ENCODE peak calls at places on chromosome 17, in four cellular contexts. T is fibroblast of lung, U is neural progenitor cell, A is K562. E is an unnamed sample.

GRCh38 chr17:20156196-20157077 is 147.3 kb downstream of the SPECC1 start:
- DNase-seq in U (peak; percentile 80), T (peak; percentile 49), A (peak; percentile 48), E (no peak)

GRCh38 chr17:59485018-59485417 is 80.4 kb upstream of the DHX40 start:
- DNase-seq in A (no peak), T (no peak), U (no peak), E (no peak)

GRCh38 chr17:21535686-21536085 is 156.6 kb upstream of the KCNJ18 start:
- DNase-seq in T (no peak), A (no peak), U (no peak), E (no peak)

GRCh38 chr17:32731556-32732295 is 145.2 kb downstream of the MYO1D start:
- DNase-seq in T (no peak), U (no peak), A (no peak), E (no peak)

GRCh38 chr17:49582789-49583188 is 7.1 kb downstream of the NXPH3 start:
- DNase-seq in T (peak; percentile 25), A (no peak), U (no peak), E (no peak)

GRCh38 chr17:8375738-8376259 is 705 bp downstream of the KRABD2 start:
- DNase-seq in U (peak; percentile 26), T (peak; percentile 39), A (no peak), E (no peak)

GRCh38 chr17:37610971-37611370 is 1.8 kb upstream of the SYNRG start:
- DNase-seq in T (no peak), A (no peak), U (peak; percentile 3), E (no peak)

GRCh38 chr17:6843241-6843890 is 11.8 kb upstream of the TEKT1 start:
- DNase-seq in U (peak; percentile 72), T (peak; percentile 29), A (peak; percentile 48), E (no peak)

GRCh38 chr17:37752482-37752881 is 7.6 kb upstream of the HNF1B start:
- DNase-seq in T (peak; percentile 84), U (no peak), A (no peak), E (no peak)

GRCh38 chr17:74222399-74222798 is 9.0 kb downstream of the TTYH2 start:
- DNase-seq in A (no peak), U (no peak), T (no peak), E (no peak)

GRCh38 chr17:56826611-56827414 is 6.9 kb downstream of the C17orf67 start:
- DNase-seq in A (no peak), T (no peak), U (no peak), E (no peak)

GRCh38 chr17:67054011-67054591 is 9.7 kb downstream of the CACNG1 start:
- DNase-seq in U (no peak), T (no peak), A (no peak), E (no peak)

GRCh38 chr17:37701424-37702020 is 43.3 kb downstream of the HNF1B start:
- DNase-seq in T (no peak), A (peak; percentile 41), U (peak; percentile 39), E (peak; percentile 43)

GRCh38 chr17:35849469-35850348 is 19.0 kb downstream of the HEATR9 start:
- DNase-seq in U (peak; percentile 80), A (peak; percentile 82), T (peak; percentile 53), E (peak; percentile 65)

GRCh38 chr17:80559688-80560290 is 15.2 kb downstream of the RPTOR start:
- DNase-seq in U (no peak), A (no peak), T (peak; percentile 95), E (no peak)

GRCh38 chr17:15398736-15399331 is 57.4 kb upstream of the TEKT3 start:
- DNase-seq in T (peak; percentile 69), A (no peak), U (no peak), E (no peak)

GRCh38 chr17:74117999-74118421 is 85.5 kb upstream of the RPL38 start:
- DNase-seq in U (peak; percentile 44), A (no peak), T (no peak), E (no peak)

GRCh38 chr17:3546521-3546920 is 11.1 kb downstream of the TRPV3 start:
- DNase-seq in U (no peak), T (no peak), A (no peak), E (no peak)

GRCh38 chr17:43671075-43671692 is 9.5 kb upstream of the MEOX1 start:
- DNase-seq in U (no peak), T (peak; percentile 30), A (no peak), E (no peak)

GRCh38 chr17:75064040-75064439 is 17.0 kb downstream of the KCTD2 start:
- DNase-seq in T (no peak), A (no peak), U (no peak), E (no peak)

GRCh38 chr17:66228887-66229782 is at the start of gene APOH:
- DNase-seq in T (no peak), A (no peak), U (no peak), E (no peak)

GRCh38 chr17:8822401-8823035 is 23.4 kb upstream of the MFSD6L start:
- DNase-seq in T (no peak), U (no peak), A (no peak), E (no peak)

GRCh38 chr17:81054308-81054707 is 19.4 kb downstream of the BAIAP2 start:
- DNase-seq in T (no peak), A (no peak), U (no peak), E (no peak)

GRCh38 chr17:74759941-74760340 is 11.5 kb downstream of the NHERF1 start:
- DNase-seq in U (peak; percentile 69), A (peak; percentile 46), T (no peak), E (no peak)

GRCh38 chr17:83155128-83156081 is 76.0 kb downstream of the METRNL start:
- DNase-seq in U (no peak), T (peak; percentile 16), A (no peak), E (no peak)

GRCh38 chr17:59763861-59764260 is 56.4 kb downstream of the VMP1 start:
- DNase-seq in U (no peak), A (no peak), T (peak; percentile 97), E (no peak)

GRCh38 chr17:81900181-81900820 is 1.7 kb upstream of the NPB start:
- DNase-seq in U (no peak), T (no peak), A (no peak), E (no peak)

GRCh38 chr17:30573603-30574175 is 96.5 kb downstream of the GOSR1 start:
- DNase-seq in A (no peak), T (no peak), U (no peak), E (no peak)

GRCh38 chr17:71628306-71628705 is 492.5 kb upstream of the SOX9 start:
- DNase-seq in A (no peak), T (peak; percentile 63), U (no peak), E (peak; percentile 5)

GRCh38 chr17:46831573-46832305 is 13.2 kb upstream of the WNT3 start:
- DNase-seq in U (no peak), A (no peak), T (no peak), E (no peak)

GRCh38 chr17:71921726-71922320 is 199.0 kb upstream of the SOX9 start:
- DNase-seq in A (no peak), U (no peak), T (peak; percentile 63), E (peak; percentile 39)

GRCh38 chr17:44758414-44759095 is at the start of gene ADAM11:
- DNase-seq in U (peak; percentile 69), T (no peak), A (no peak), E (no peak)

GRCh38 chr17:21275579-21276339 is 8.8 kb upstream of the MAP2K3 start:
- DNase-seq in U (peak; percentile 95), T (peak; percentile 69), A (peak; percentile 88), E (peak; percentile 91)

GRCh38 chr17:46841561-46842379 is 9.6 kb upstream of the WNT9B start:
- DNase-seq in U (peak; percentile 77), T (no peak), A (peak; percentile 52), E (no peak)

GRCh38 chr17:6070280-6070894 is at the start of gene WSCD1:
- DNase-seq in U (peak; percentile 81), A (no peak), T (no peak), E (no peak)

GRCh38 chr17:29615048-29615385 is 7.7 kb downstream of the CORO6 start:
- DNase-seq in T (no peak), U (peak; percentile 37), A (peak; percentile 50), E (peak; percentile 44)

GRCh38 chr17:81534157-81535006 is 6.2 kb downstream of the FSCN2 start:
- DNase-seq in T (no peak), A (no peak), U (no peak), E (no peak)

GRCh38 chr17:47257651-47258339 is 4.2 kb downstream of the ITGB3 start:
- DNase-seq in T (peak; percentile 90), A (peak; percentile 67), U (no peak), E (no peak)

DNA sequence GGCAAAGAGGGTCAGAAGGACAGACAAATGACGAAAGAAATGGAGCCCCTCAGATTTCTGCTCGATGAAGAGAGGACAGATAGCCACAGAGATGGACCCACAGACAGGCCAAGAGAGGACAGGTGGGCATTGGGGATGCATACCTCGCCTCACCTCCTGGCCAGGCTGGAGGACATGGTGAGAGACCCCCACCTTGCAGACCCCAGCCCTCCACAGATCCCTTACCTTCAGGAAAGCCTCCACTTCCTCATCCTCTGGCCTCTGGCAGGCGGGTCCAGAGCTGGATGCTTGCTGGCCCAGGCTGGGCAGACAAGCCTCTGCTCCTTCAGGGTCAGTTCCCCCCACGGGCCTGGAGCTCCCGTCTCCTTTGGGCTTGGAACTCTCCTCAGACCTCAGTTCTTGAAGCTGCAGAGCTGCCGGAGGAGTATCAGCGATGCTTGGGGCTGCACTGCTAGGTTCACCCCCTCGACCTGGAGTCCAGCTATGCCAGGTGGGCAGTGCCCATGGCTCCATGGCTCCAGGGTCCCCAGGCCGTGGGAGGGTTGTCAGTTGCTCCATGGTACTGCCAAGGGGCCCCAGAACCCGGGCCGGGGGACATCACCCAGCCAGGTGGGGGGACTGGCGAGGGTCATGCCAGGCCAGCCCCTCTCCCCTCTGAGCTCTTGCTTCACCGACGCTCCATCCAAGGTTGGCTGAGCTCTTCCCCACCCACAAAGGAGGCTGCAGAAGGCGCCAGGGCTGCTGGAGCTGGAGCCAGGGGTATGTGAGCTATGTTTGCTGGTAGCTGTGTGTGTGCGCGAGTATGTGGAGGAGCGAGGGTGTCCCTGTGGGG is 1.0 kb downstream of the TSPOAP1 start:
- DNase-seq in A (peak; percentile 41), U (no peak), T (peak; percentile 18), E (no peak)
- H3K27ac ChIP-seq in A (peak overlapping the region; percentile 99), U (no peak overlapping the region), T (no peak overlapping the region), E (peak overlapping the region; percentile 98)

GRCh38 chr17:64494121-64494520 is 2.7 kb downstream of the POLG2 start:
- DNase-seq in U (no peak), A (no peak), T (no peak), E (no peak)
- H3K4me2 ChIP-seq in U (peak overlapping the region; percentile 91), A (peak overlapping the region; percentile 85), T (peak overlapping the region; percentile 54), E (peak overlapping the region; percentile 77)

GRCh38 chr17:40458001-40458791 is 14.9 kb downstream of the IGFBP4 start:
- DNase-seq in T (peak; percentile 91), U (no peak), A (no peak), E (no peak)

GRCh38 chr17:40456396-40456951 is 13.2 kb downstream of the IGFBP4 start:
- DNase-seq in U (no peak), A (no peak), T (no peak), E (no peak)

GRCh38 chr17:40459646-40460584 is 16.7 kb downstream of the IGFBP4 start:
- DNase-seq in U (no peak), A (no peak), T (no peak), E (no peak)

GRCh38 chr17:40458851-40459482 is 15.7 kb downstream of the IGFBP4 start:
- DNase-seq in U (no peak), T (no peak), A (no peak), E (no peak)

DNA sequence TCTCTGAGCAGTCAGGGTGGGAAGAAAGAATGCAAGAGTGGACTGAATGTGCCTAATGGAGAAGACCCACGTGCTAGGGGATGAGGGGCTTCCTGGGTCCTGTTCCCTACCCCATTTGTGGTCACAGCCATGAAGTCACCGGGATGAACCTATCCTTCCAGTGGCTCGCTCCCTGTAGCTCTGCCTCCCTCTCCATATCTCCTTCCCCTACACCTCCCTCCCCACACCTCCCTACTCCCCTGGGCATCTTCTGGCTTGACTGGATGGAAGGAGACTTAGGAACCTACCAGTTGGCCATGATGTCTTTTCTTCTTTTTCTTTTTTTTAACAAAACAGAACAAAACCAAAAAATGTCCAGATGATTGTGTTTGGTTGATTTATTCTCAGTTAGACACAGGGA is 14.1 kb downstream of the IGFBP4 start:
- DNase-seq in T (no peak), U (no peak), A (no peak), E (no peak)
- H3K27ac ChIP-seq in T (peak overlapping the region; percentile 78), U (no peak overlapping the region), A (no peak overlapping the region), E (no peak overlapping the region)

GRCh38 chr17:63475491-63476412 is 1.1 kb upstream of the ACE start:
- DNase-seq in U (no peak), T (no peak), A (peak; percentile 46), E (no peak)
- H3K4me2 ChIP-seq in U (peak overlapping the region; percentile 99), T (no peak overlapping the region), A (no peak overlapping the region), E (peak overlapping the region; percentile 89)

E was measured in DND-41.